ENCODE peak calls at places on chromosomes 16 and 17, in ten cellular contexts. One of them, this sample, is unnamed. For H3K4me1, the result is how much of the 10 kb centered on the place peaks cover.

GRCh38 chr16:79932564-79932963 is 332.0 kb upstream of the MAF start:
- DNase-seq in esophagus muscularis mucosa: no peak
- DNase-seq in heart left ventricle: no peak
- DNase-seq in mesendoderm: no peak
- DNase-seq in left lung: no peak
- DNase-seq in GM23338: no peak
- DNase-seq in body of pancreas: no peak
- DNase-seq in left ventricle myocardium inferior: no peak
- DNase-seq in uterus: no peak
- DNase-seq in testis: no peak
- DNase-seq in this sample: no peak

GRCh38 chr17:67293251-67294203 is 48.5 kb upstream of the HELZ start:
- DNase-seq in heart left ventricle: peak
- DNase-seq in body of pancreas: peak
- DNase-seq in esophagus muscularis mucosa: no peak
- DNase-seq in GM23338: peak
- DNase-seq in left lung: peak
- DNase-seq in uterus: peak
- DNase-seq in mesendoderm: peak
- DNase-seq in left ventricle myocardium inferior: peak
- DNase-seq in testis: peak
- DNase-seq in this sample: peak

GRCh38 chr17:58329035-58329807 is 626 bp upstream of the TSPOAP1 start:
- DNase-seq in uterus: no peak
- DNase-seq in esophagus muscularis mucosa: no peak
- DNase-seq in GM23338: peak
- DNase-seq in testis: no peak
- DNase-seq in left ventricle myocardium inferior: peak
- DNase-seq in body of pancreas: no peak
- DNase-seq in mesendoderm: peak
- DNase-seq in heart left ventricle: peak
- DNase-seq in left lung: peak
- DNase-seq in this sample: no peak

GRCh38 chr17:61366715-61367413 is 32.8 kb upstream of the TBX2 start:
- DNase-seq in heart left ventricle: peak
- DNase-seq in left ventricle myocardium inferior: peak
- DNase-seq in body of pancreas: no peak
- DNase-seq in left lung: no peak
- DNase-seq in esophagus muscularis mucosa: no peak
- DNase-seq in GM23338: no peak
- DNase-seq in mesendoderm: peak
- DNase-seq in uterus: no peak
- DNase-seq in testis: no peak
- DNase-seq in this sample: no peak

GRCh38 chr17:35740997-35741931 is 9.8 kb downstream of the RASL10B start:
- DNase-seq in uterus: no peak
- DNase-seq in left ventricle myocardium inferior: no peak
- DNase-seq in GM23338: peak
- DNase-seq in body of pancreas: no peak
- DNase-seq in testis: peak
- DNase-seq in left lung: peak
- DNase-seq in mesendoderm: peak
- DNase-seq in heart left ventricle: no peak
- DNase-seq in esophagus muscularis mucosa: no peak
- DNase-seq in this sample: no peak

GRCh38 chr16:15031179-15031578 is 24.7 kb downstream of the NTAN1 start:
- DNase-seq in body of pancreas: no peak
- DNase-seq in mesendoderm: no peak
- DNase-seq in testis: no peak
- DNase-seq in esophagus muscularis mucosa: no peak
- DNase-seq in left ventricle myocardium inferior: no peak
- DNase-seq in uterus: peak
- DNase-seq in GM23338: no peak
- DNase-seq in left lung: no peak
- DNase-seq in heart left ventricle: no peak
- DNase-seq in this sample: no peak

GRCh38 chr16:4805231-4805630 is 2.8 kb upstream of the ROGDI start:
- DNase-seq in testis: peak
- DNase-seq in left ventricle myocardium inferior: peak
- DNase-seq in body of pancreas: no peak
- DNase-seq in heart left ventricle: peak
- DNase-seq in left lung: no peak
- DNase-seq in GM23338: no peak
- DNase-seq in uterus: no peak
- DNase-seq in esophagus muscularis mucosa: no peak
- DNase-seq in mesendoderm: no peak
- DNase-seq in this sample: no peak

GRCh38 chr17:49358638-49359247 is 3.3 kb downstream of the ZNF652 start:
- DNase-seq in GM23338: no peak
- DNase-seq in uterus: no peak
- DNase-seq in esophagus muscularis mucosa: no peak
- DNase-seq in mesendoderm: no peak
- DNase-seq in left lung: no peak
- DNase-seq in heart left ventricle: no peak
- DNase-seq in left ventricle myocardium inferior: no peak
- DNase-seq in body of pancreas: no peak
- DNase-seq in testis: no peak
- DNase-seq in this sample: no peak

GRCh38 chr17:18219016-18219415 is 6.4 kb upstream of the LLGL1 start:
- DNase-seq in left lung: no peak
- DNase-seq in uterus: no peak
- DNase-seq in esophagus muscularis mucosa: no peak
- DNase-seq in left ventricle myocardium inferior: peak
- DNase-seq in body of pancreas: no peak
- DNase-seq in GM23338: no peak
- DNase-seq in mesendoderm: no peak
- DNase-seq in heart left ventricle: no peak
- DNase-seq in testis: peak
- DNase-seq in this sample: peak

GRCh38 chr17:42844271-42844670 is at the start of gene AOC2:
- DNase-seq in esophagus muscularis mucosa: no peak
- DNase-seq in GM23338: no peak
- DNase-seq in body of pancreas: no peak
- DNase-seq in heart left ventricle: no peak
- DNase-seq in testis: no peak
- DNase-seq in left ventricle myocardium inferior: no peak
- DNase-seq in uterus: no peak
- DNase-seq in mesendoderm: no peak
- DNase-seq in left lung: no peak
- DNase-seq in this sample: no peak

DNA sequence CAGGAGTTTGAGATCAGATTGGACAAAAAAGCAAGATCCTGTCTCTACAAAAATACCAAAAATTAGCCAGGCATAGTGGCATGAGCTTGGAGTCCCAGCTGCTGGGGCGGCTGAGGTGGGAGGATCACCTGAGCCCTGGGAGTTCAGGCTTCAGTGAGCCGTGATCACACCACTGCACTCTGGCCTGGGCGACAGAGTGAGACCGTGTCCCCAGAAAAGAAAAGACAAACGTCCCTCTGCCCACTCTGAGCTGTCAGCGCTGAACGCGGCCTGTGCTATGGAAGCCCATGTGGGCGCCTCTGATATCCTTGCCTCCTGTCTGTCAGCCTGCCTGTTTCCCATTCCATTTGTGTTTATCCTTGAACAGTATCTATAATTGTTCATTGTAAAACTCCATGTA is 50.8 kb downstream of the FOXK2 start:
- DNase-seq in uterus: no peak
- DNase-seq in body of pancreas: no peak
- DNase-seq in heart left ventricle: peak
- DNase-seq in mesendoderm: no peak
- DNase-seq in left lung: no peak
- DNase-seq in esophagus muscularis mucosa: no peak
- DNase-seq in left ventricle myocardium inferior: no peak
- DNase-seq in GM23338: no peak
- DNase-seq in testis: no peak
- DNase-seq in this sample: no peak
- H3K4me1 ChIP-seq in uterus: under half
- H3K4me1 ChIP-seq in body of pancreas: under half
- H3K4me1 ChIP-seq in heart left ventricle: under half
- H3K4me1 ChIP-seq in mesendoderm: under half
- H3K4me1 ChIP-seq in left lung: under half
- H3K4me1 ChIP-seq in esophagus muscularis mucosa: under half
- H3K4me1 ChIP-seq in left ventricle myocardium inferior: half or more
- H3K4me1 ChIP-seq in GM23338: under half
- H3K4me1 ChIP-seq in testis: under half
- H3K4me1 ChIP-seq in this sample: under half

GRCh38 chr17:59375858-59376257 is 44.4 kb downstream of the YPEL2 start:
- DNase-seq in esophagus muscularis mucosa: no peak
- DNase-seq in body of pancreas: no peak
- DNase-seq in mesendoderm: no peak
- DNase-seq in GM23338: no peak
- DNase-seq in uterus: no peak
- DNase-seq in testis: no peak
- DNase-seq in heart left ventricle: no peak
- DNase-seq in left lung: no peak
- DNase-seq in left ventricle myocardium inferior: no peak
- DNase-seq in this sample: no peak

GRCh38 chr17:59372138-59372751 is 40.8 kb downstream of the YPEL2 start:
- DNase-seq in mesendoderm: no peak
- DNase-seq in GM23338: no peak
- DNase-seq in uterus: peak
- DNase-seq in left lung: no peak
- DNase-seq in body of pancreas: peak
- DNase-seq in left ventricle myocardium inferior: no peak
- DNase-seq in heart left ventricle: no peak
- DNase-seq in esophagus muscularis mucosa: no peak
- DNase-seq in testis: peak
- DNase-seq in this sample: no peak

GRCh38 chr17:59371426-59372099 is 40.1 kb downstream of the YPEL2 start:
- DNase-seq in heart left ventricle: peak
- DNase-seq in left lung: no peak
- DNase-seq in mesendoderm: no peak
- DNase-seq in esophagus muscularis mucosa: no peak
- DNase-seq in left ventricle myocardium inferior: peak
- DNase-seq in uterus: peak
- DNase-seq in testis: peak
- DNase-seq in body of pancreas: peak
- DNase-seq in GM23338: no peak
- DNase-seq in this sample: no peak

GRCh38 chr17:59370580-59371299 is 39.3 kb downstream of the YPEL2 start:
- DNase-seq in body of pancreas: peak
- DNase-seq in esophagus muscularis mucosa: no peak
- DNase-seq in testis: no peak
- DNase-seq in uterus: no peak
- DNase-seq in heart left ventricle: no peak
- DNase-seq in GM23338: peak
- DNase-seq in mesendoderm: peak
- DNase-seq in left ventricle myocardium inferior: no peak
- DNase-seq in left lung: no peak
- DNase-seq in this sample: no peak

DNA sequence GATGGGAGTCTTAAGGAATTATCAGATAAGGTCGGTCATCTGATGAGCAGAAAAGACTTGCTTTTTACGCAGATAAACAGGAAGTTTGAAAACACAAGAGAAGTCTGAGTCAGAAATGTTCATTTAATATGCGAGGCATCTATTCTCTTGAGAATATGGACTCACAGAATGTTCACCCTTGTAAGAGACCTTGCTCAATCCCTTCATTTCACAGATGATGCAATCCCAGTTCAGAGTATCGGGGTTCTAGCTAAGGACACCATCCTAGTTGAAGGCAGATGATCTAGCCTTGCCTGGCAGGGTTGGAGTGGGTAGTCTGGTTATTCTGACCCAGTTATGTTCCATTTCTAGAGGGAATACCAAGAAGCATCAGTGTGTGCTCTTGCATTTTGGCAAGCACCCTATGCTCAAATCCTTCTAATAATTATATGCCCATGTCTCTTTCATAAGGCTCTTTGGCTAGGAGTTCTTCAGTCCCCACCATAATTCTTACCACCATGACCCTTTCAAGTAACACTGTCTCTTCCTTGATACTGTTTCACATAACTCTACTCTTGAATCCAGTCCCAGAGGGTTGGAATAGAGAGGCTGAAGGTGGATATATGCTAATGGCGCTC is 42.5 kb downstream of the YPEL2 start:
- DNase-seq in esophagus muscularis mucosa: no peak
- DNase-seq in left ventricle myocardium inferior: no peak
- DNase-seq in left lung: no peak
- DNase-seq in uterus: peak
- DNase-seq in GM23338: no peak
- DNase-seq in mesendoderm: no peak
- DNase-seq in testis: no peak
- DNase-seq in heart left ventricle: no peak
- DNase-seq in body of pancreas: no peak
- DNase-seq in this sample: no peak
- H3K4me1 ChIP-seq in esophagus muscularis mucosa: half or more
- H3K4me1 ChIP-seq in left ventricle myocardium inferior: half or more
- H3K4me1 ChIP-seq in left lung: under half
- H3K4me1 ChIP-seq in uterus: under half
- H3K4me1 ChIP-seq in GM23338: under half
- H3K4me1 ChIP-seq in mesendoderm: under half
- H3K4me1 ChIP-seq in testis: half or more
- H3K4me1 ChIP-seq in heart left ventricle: half or more
- H3K4me1 ChIP-seq in body of pancreas: half or more
- H3K4me1 ChIP-seq in this sample: under half

DNA sequence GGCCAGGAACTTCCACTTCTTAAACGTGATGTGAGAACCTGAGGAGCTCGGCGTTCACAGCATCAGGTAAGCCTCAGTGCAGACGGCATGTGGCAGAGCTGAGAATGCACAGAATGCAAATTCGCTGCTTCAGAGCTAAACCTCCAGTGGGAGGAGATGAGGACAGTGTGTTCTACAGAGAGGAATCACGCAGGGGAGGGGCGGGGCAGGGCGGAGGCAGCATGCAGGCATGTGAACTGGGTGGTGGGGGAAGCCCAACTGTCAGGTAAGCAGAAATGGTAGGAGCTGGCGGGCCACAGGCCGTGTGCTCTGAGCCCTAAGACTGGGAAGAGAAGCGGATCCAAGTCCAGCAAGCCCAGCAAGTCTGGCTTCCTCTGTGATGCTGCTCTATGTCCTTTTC is 94.7 kb downstream of the ZNF778 start:
- DNase-seq in testis: peak
- DNase-seq in esophagus muscularis mucosa: no peak
- DNase-seq in GM23338: no peak
- DNase-seq in left ventricle myocardium inferior: no peak
- DNase-seq in body of pancreas: no peak
- DNase-seq in uterus: no peak
- DNase-seq in mesendoderm: no peak
- DNase-seq in heart left ventricle: no peak
- DNase-seq in left lung: peak
- DNase-seq in this sample: no peak
- H3K4me1 ChIP-seq in testis: under half
- H3K4me1 ChIP-seq in esophagus muscularis mucosa: under half
- H3K4me1 ChIP-seq in GM23338: under half
- H3K4me1 ChIP-seq in left ventricle myocardium inferior: half or more
- H3K4me1 ChIP-seq in body of pancreas: under half
- H3K4me1 ChIP-seq in uterus: under half
- H3K4me1 ChIP-seq in mesendoderm: under half
- H3K4me1 ChIP-seq in heart left ventricle: half or more
- H3K4me1 ChIP-seq in left lung: under half
- H3K4me1 ChIP-seq in this sample: under half

DNA sequence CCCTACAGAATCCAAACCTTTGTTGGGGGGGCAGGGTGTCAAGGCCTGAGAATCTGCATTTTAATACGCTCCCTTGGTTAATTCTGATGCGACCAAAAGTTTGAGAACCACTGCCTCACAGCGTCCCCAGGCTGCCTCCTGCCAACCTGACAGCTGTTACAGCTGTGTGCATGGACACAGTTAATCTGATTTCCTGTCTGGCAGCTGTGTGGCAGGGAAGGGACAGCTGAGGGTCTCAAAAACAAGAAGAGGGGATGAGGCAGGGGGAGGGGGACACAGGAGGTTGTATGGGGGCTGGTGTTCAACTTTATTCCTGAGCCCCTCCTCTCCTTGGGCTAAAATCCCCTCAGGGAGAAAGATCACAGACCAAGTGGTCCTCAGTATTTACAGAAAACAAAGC is 17.5 kb downstream of the HDAC5 start:
- DNase-seq in testis: no peak
- DNase-seq in heart left ventricle: no peak
- DNase-seq in left ventricle myocardium inferior: no peak
- DNase-seq in uterus: no peak
- DNase-seq in mesendoderm: peak
- DNase-seq in esophagus muscularis mucosa: no peak
- DNase-seq in left lung: no peak
- DNase-seq in GM23338: no peak
- DNase-seq in body of pancreas: no peak
- DNase-seq in this sample: no peak
- H3K4me1 ChIP-seq in testis: under half
- H3K4me1 ChIP-seq in heart left ventricle: half or more
- H3K4me1 ChIP-seq in left ventricle myocardium inferior: half or more
- H3K4me1 ChIP-seq in uterus: under half
- H3K4me1 ChIP-seq in mesendoderm: under half
- H3K4me1 ChIP-seq in esophagus muscularis mucosa: half or more
- H3K4me1 ChIP-seq in left lung: under half
- H3K4me1 ChIP-seq in GM23338: under half
- H3K4me1 ChIP-seq in body of pancreas: under half
- H3K4me1 ChIP-seq in this sample: under half